ENCODE peak calls at places on chromosomes 6 and 20, in ten cellular contexts. One of them, this sample, is unnamed. For H3K4me1, the result is how much of the 10 kb centered on the place peaks cover.

GRCh38 chr6:149831380-149831820 is 32.8 kb downstream of the LRP11 start:
- DNase-seq in HCT116: no peak
- DNase-seq in GM23338: no peak
- DNase-seq in neural progenitor cell: no peak
- DNase-seq in mesenchymal stem cell: no peak
- DNase-seq in CD8-positive, alpha-beta T cell: no peak
- DNase-seq in Caco-2: no peak
- DNase-seq in ovary: no peak
- DNase-seq in trophoblast cell: no peak
- DNase-seq in aorta: no peak
- DNase-seq in this sample: no peak

GRCh38 chr20:16518068-16518783 is 55.0 kb downstream of the KIF16B start:
- DNase-seq in GM23338: peak
- DNase-seq in ovary: no peak
- DNase-seq in mesenchymal stem cell: peak
- DNase-seq in HCT116: peak
- DNase-seq in neural progenitor cell: peak
- DNase-seq in trophoblast cell: peak
- DNase-seq in CD8-positive, alpha-beta T cell: no peak
- DNase-seq in Caco-2: peak
- DNase-seq in aorta: no peak
- DNase-seq in this sample: peak

GRCh38 chr6:34608321-34609091 is 52.4 kb upstream of the SPDEF start:
- DNase-seq in ovary: no peak
- DNase-seq in neural progenitor cell: no peak
- DNase-seq in Caco-2: no peak
- DNase-seq in aorta: no peak
- DNase-seq in HCT116: no peak
- DNase-seq in GM23338: no peak
- DNase-seq in mesenchymal stem cell: no peak
- DNase-seq in trophoblast cell: no peak
- DNase-seq in CD8-positive, alpha-beta T cell: no peak
- DNase-seq in this sample: no peak

GRCh38 chr6:33315753-33316602 is 1.6 kb downstream of the ZBTB22 start:
- DNase-seq in aorta: no peak
- DNase-seq in GM23338: no peak
- DNase-seq in CD8-positive, alpha-beta T cell: no peak
- DNase-seq in mesenchymal stem cell: no peak
- DNase-seq in HCT116: no peak
- DNase-seq in Caco-2: no peak
- DNase-seq in ovary: no peak
- DNase-seq in neural progenitor cell: no peak
- DNase-seq in trophoblast cell: no peak
- DNase-seq in this sample: no peak

GRCh38 chr6:25138024-25138696 is 141.0 kb upstream of the CARMIL1 start:
- DNase-seq in aorta: peak
- DNase-seq in CD8-positive, alpha-beta T cell: peak
- DNase-seq in neural progenitor cell: no peak
- DNase-seq in HCT116: no peak
- DNase-seq in ovary: peak
- DNase-seq in trophoblast cell: peak
- DNase-seq in mesenchymal stem cell: peak
- DNase-seq in Caco-2: no peak
- DNase-seq in GM23338: no peak
- DNase-seq in this sample: peak

GRCh38 chr6:52642381-52642780 is 28.5 kb upstream of the TMEM14A start:
- DNase-seq in ovary: no peak
- DNase-seq in trophoblast cell: no peak
- DNase-seq in mesenchymal stem cell: no peak
- DNase-seq in aorta: no peak
- DNase-seq in CD8-positive, alpha-beta T cell: no peak
- DNase-seq in Caco-2: no peak
- DNase-seq in HCT116: no peak
- DNase-seq in GM23338: no peak
- DNase-seq in neural progenitor cell: peak
- DNase-seq in this sample: peak

GRCh38 chr6:24610672-24611071 is 35.3 kb downstream of the KIAA0319 start:
- DNase-seq in CD8-positive, alpha-beta T cell: no peak
- DNase-seq in HCT116: no peak
- DNase-seq in Caco-2: no peak
- DNase-seq in mesenchymal stem cell: no peak
- DNase-seq in ovary: no peak
- DNase-seq in trophoblast cell: no peak
- DNase-seq in aorta: no peak
- DNase-seq in GM23338: no peak
- DNase-seq in neural progenitor cell: no peak
- DNase-seq in this sample: no peak

GRCh38 chr6:143176090-143177021 is 115.7 kb downstream of the AIG1 start:
- DNase-seq in aorta: no peak
- DNase-seq in mesenchymal stem cell: peak
- DNase-seq in HCT116: peak
- DNase-seq in neural progenitor cell: no peak
- DNase-seq in ovary: no peak
- DNase-seq in trophoblast cell: peak
- DNase-seq in GM23338: peak
- DNase-seq in CD8-positive, alpha-beta T cell: no peak
- DNase-seq in Caco-2: no peak
- DNase-seq in this sample: no peak

GRCh38 chr6:105077592-105078463 is 102.0 kb downstream of the POPDC3 start:
- DNase-seq in trophoblast cell: peak
- DNase-seq in Caco-2: peak
- DNase-seq in aorta: no peak
- DNase-seq in GM23338: peak
- DNase-seq in CD8-positive, alpha-beta T cell: no peak
- DNase-seq in ovary: no peak
- DNase-seq in mesenchymal stem cell: peak
- DNase-seq in neural progenitor cell: peak
- DNase-seq in HCT116: peak
- DNase-seq in this sample: peak

GRCh38 chr6:163226836-163227485 is 187.6 kb upstream of the QKI start:
- DNase-seq in HCT116: no peak
- DNase-seq in Caco-2: no peak
- DNase-seq in neural progenitor cell: no peak
- DNase-seq in mesenchymal stem cell: no peak
- DNase-seq in CD8-positive, alpha-beta T cell: no peak
- DNase-seq in aorta: no peak
- DNase-seq in trophoblast cell: peak
- DNase-seq in ovary: no peak
- DNase-seq in GM23338: no peak
- DNase-seq in this sample: no peak

GRCh38 chr6:71236926-71237425 is 51.6 kb upstream of the OGFRL1 start:
- DNase-seq in CD8-positive, alpha-beta T cell: no peak
- DNase-seq in Caco-2: no peak
- DNase-seq in HCT116: no peak
- DNase-seq in aorta: no peak
- DNase-seq in ovary: no peak
- DNase-seq in trophoblast cell: no peak
- DNase-seq in GM23338: no peak
- DNase-seq in mesenchymal stem cell: no peak
- DNase-seq in neural progenitor cell: peak
- DNase-seq in this sample: no peak

GRCh38 chr20:1900321-1900791 is 5.1 kb downstream of the SIRPA start:
- DNase-seq in neural progenitor cell: peak
- DNase-seq in HCT116: peak
- DNase-seq in Caco-2: peak
- DNase-seq in ovary: peak
- DNase-seq in GM23338: peak
- DNase-seq in aorta: no peak
- DNase-seq in CD8-positive, alpha-beta T cell: no peak
- DNase-seq in mesenchymal stem cell: peak
- DNase-seq in trophoblast cell: peak
- DNase-seq in this sample: peak

GRCh38 chr20:32087117-32087516 is 22.4 kb upstream of the TM9SF4 start:
- DNase-seq in Caco-2: no peak
- DNase-seq in neural progenitor cell: no peak
- DNase-seq in aorta: no peak
- DNase-seq in mesenchymal stem cell: no peak
- DNase-seq in HCT116: no peak
- DNase-seq in trophoblast cell: no peak
- DNase-seq in ovary: no peak
- DNase-seq in CD8-positive, alpha-beta T cell: no peak
- DNase-seq in GM23338: no peak
- DNase-seq in this sample: no peak
- H3K4me1 ChIP-seq in Caco-2: under half
- H3K4me1 ChIP-seq in neural progenitor cell: under half
- H3K4me1 ChIP-seq in aorta: under half
- H3K4me1 ChIP-seq in mesenchymal stem cell: under half
- H3K4me1 ChIP-seq in HCT116: under half
- H3K4me1 ChIP-seq in trophoblast cell: under half
- H3K4me1 ChIP-seq in ovary: under half
- H3K4me1 ChIP-seq in CD8-positive, alpha-beta T cell: under half
- H3K4me1 ChIP-seq in GM23338: under half
- H3K4me1 ChIP-seq in this sample: under half

GRCh38 chr20:43185901-43186300 is 3.8 kb downstream of the PTPRT start:
- DNase-seq in trophoblast cell: no peak
- DNase-seq in ovary: no peak
- DNase-seq in HCT116: no peak
- DNase-seq in Caco-2: no peak
- DNase-seq in neural progenitor cell: no peak
- DNase-seq in GM23338: no peak
- DNase-seq in mesenchymal stem cell: no peak
- DNase-seq in CD8-positive, alpha-beta T cell: no peak
- DNase-seq in aorta: no peak
- DNase-seq in this sample: no peak

GRCh38 chr20:43188861-43189613 is 669 bp downstream of the PTPRT start:
- DNase-seq in trophoblast cell: no peak
- DNase-seq in mesenchymal stem cell: no peak
- DNase-seq in ovary: no peak
- DNase-seq in CD8-positive, alpha-beta T cell: no peak
- DNase-seq in GM23338: peak
- DNase-seq in aorta: no peak
- DNase-seq in Caco-2: no peak
- DNase-seq in HCT116: no peak
- DNase-seq in neural progenitor cell: peak
- DNase-seq in this sample: no peak

GRCh38 chr20:43186312-43186711 is 3.4 kb downstream of the PTPRT start:
- DNase-seq in GM23338: no peak
- DNase-seq in Caco-2: no peak
- DNase-seq in CD8-positive, alpha-beta T cell: no peak
- DNase-seq in ovary: no peak
- DNase-seq in mesenchymal stem cell: no peak
- DNase-seq in aorta: no peak
- DNase-seq in neural progenitor cell: no peak
- DNase-seq in trophoblast cell: no peak
- DNase-seq in HCT116: no peak
- DNase-seq in this sample: no peak

GRCh38 chr20:43188234-43188653 is 1.5 kb downstream of the PTPRT start:
- DNase-seq in Caco-2: no peak
- DNase-seq in CD8-positive, alpha-beta T cell: no peak
- DNase-seq in ovary: no peak
- DNase-seq in mesenchymal stem cell: no peak
- DNase-seq in aorta: no peak
- DNase-seq in neural progenitor cell: peak
- DNase-seq in trophoblast cell: peak
- DNase-seq in GM23338: no peak
- DNase-seq in HCT116: no peak
- DNase-seq in this sample: no peak

GRCh38 chr20:43187476-43188233 is 2.1 kb downstream of the PTPRT start:
- DNase-seq in mesenchymal stem cell: peak
- DNase-seq in trophoblast cell: peak
- DNase-seq in HCT116: peak
- DNase-seq in ovary: peak
- DNase-seq in CD8-positive, alpha-beta T cell: no peak
- DNase-seq in neural progenitor cell: peak
- DNase-seq in GM23338: peak
- DNase-seq in aorta: peak
- DNase-seq in Caco-2: peak
- DNase-seq in this sample: peak
- H3K4me3 ChIP-seq in mesenchymal stem cell: peak
- H3K4me3 ChIP-seq in trophoblast cell: no peak
- H3K4me3 ChIP-seq in HCT116: no peak
- H3K4me3 ChIP-seq in ovary: no peak
- H3K4me3 ChIP-seq in CD8-positive, alpha-beta T cell: no peak
- H3K4me3 ChIP-seq in neural progenitor cell: peak
- H3K4me3 ChIP-seq in GM23338: no peak
- H3K4me3 ChIP-seq in aorta: peak
- H3K4me3 ChIP-seq in Caco-2: no peak
- H3K4me3 ChIP-seq in this sample: no peak

DNA sequence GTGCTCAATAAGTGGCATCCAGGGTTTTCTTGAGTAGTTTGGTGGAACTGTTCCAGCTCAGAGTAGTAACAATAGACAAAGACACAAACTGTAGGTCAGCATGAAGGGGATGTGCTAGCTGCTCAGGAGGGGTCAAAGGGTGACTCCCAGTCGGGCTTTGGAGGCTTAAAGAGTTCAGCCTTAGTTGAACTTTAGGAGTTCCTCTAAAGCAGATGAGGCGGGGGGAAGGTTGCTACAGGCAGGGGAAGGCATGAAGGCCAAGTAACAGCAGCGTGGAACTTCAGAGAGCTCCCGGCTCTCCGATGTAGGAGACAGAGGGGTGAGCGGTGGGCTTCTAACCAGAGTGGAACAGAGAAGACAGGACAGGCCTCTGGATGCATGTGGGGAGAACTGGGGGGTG is 115.5 kb upstream of the CD93 start:
- DNase-seq in aorta: no peak
- DNase-seq in neural progenitor cell: no peak
- DNase-seq in HCT116: no peak
- DNase-seq in mesenchymal stem cell: no peak
- DNase-seq in trophoblast cell: no peak
- DNase-seq in GM23338: no peak
- DNase-seq in ovary: no peak
- DNase-seq in CD8-positive, alpha-beta T cell: no peak
- DNase-seq in Caco-2: no peak
- DNase-seq in this sample: no peak
- H3K4me1 ChIP-seq in aorta: under half
- H3K4me1 ChIP-seq in neural progenitor cell: under half
- H3K4me1 ChIP-seq in HCT116: under half
- H3K4me1 ChIP-seq in mesenchymal stem cell: under half
- H3K4me1 ChIP-seq in trophoblast cell: under half
- H3K4me1 ChIP-seq in GM23338: under half
- H3K4me1 ChIP-seq in ovary: under half
- H3K4me1 ChIP-seq in CD8-positive, alpha-beta T cell: under half
- H3K4me1 ChIP-seq in Caco-2: under half
- H3K4me1 ChIP-seq in this sample: under half

DNA sequence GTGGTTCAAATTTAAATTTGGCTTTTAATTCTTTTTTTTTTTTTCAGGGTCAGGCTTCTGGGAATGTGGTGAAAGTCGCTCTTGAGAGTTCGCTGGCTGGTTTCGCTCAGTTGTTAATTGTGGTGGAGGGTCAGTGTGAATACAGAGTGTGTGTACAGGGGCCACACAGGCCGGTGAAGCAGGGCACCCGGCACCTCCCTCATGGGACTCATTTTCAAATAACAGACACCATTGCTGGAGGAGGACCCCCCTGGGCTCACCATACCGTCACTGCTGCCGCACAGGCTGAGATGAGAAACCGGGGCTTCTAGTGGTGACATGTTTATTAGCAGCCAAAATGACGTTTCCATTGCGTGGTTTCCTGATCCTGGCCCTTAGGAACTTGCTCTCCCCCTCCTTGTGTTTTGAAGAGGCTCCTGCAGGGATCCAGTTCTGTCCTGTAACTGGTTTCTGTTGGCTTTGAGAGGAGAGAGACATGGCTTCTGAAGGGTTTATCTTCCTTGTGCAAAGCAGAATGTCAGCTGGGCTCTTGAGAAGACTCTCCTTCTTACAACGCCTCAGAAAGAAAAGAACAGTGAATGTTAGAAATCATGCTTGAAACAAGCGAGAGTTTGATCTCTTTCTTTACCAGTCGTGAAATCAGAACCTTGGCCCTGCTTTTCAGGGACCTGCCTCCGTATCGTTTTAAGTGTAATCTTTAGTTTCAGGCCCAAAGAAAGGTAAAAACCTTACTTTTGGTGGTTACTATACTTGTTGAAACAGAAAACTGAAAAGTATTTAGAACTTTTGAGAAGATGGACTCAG is 37.8 kb downstream of the DUSP22 start:
- DNase-seq in GM23338: peak
- DNase-seq in mesenchymal stem cell: peak
- DNase-seq in CD8-positive, alpha-beta T cell: no peak
- DNase-seq in neural progenitor cell: peak
- DNase-seq in Caco-2: no peak
- DNase-seq in aorta: no peak
- DNase-seq in ovary: no peak
- DNase-seq in trophoblast cell: no peak
- DNase-seq in HCT116: no peak
- DNase-seq in this sample: peak
- H3K4me3 ChIP-seq in GM23338: no peak
- H3K4me3 ChIP-seq in mesenchymal stem cell: no peak
- H3K4me3 ChIP-seq in CD8-positive, alpha-beta T cell: no peak
- H3K4me3 ChIP-seq in neural progenitor cell: no peak
- H3K4me3 ChIP-seq in Caco-2: no peak
- H3K4me3 ChIP-seq in aorta: no peak
- H3K4me3 ChIP-seq in ovary: no peak
- H3K4me3 ChIP-seq in trophoblast cell: no peak
- H3K4me3 ChIP-seq in HCT116: no peak
- H3K4me3 ChIP-seq in this sample: no peak